ENCODE peak calls at places on chromosomes 5 and 9, in five cellular contexts. I is SK-N-SH, G is HepG2, U is H1, O is GM12878. X is an unnamed sample.

GRCh38 chr5:151480859-151481258 is 33.5 kb downstream of the SLC36A1 start:
- DNase-seq in I (peak), G (no peak), U (no peak), O (no peak), X (peak)

GRCh38 chr9:132543960-132544359 is 38.4 kb upstream of the BARHL1 start:
- DNase-seq in I (no peak), G (no peak), U (no peak), O (no peak), X (no peak)

GRCh38 chr5:72070519-72070918 is 36.8 kb upstream of the MAP1B start:
- DNase-seq in I (no peak), G (no peak), U (no peak), O (no peak), X (no peak)

GRCh38 chr9:136358016-136358415 is 5.5 kb downstream of the DNLZ start:
- DNase-seq in I (no peak), G (no peak), U (no peak), O (no peak), X (no peak)

GRCh38 chr9:120925535-120926396 is 830 bp downstream of the TRAF1 start:
- DNase-seq in I (no peak), G (no peak), U (no peak), O (peak), X (peak)

GRCh38 chr9:4117835-4118610 is 181.8 kb downstream of the GLIS3 start:
- DNase-seq in I (peak), G (peak), U (peak), O (no peak), X (no peak)

GRCh38 chr9:133656211-133657119 is 20.3 kb downstream of the DBH start:
- DNase-seq in I (no peak), G (no peak), U (no peak), O (no peak), X (no peak)

GRCh38 chr5:177546262-177546741 is 8.1 kb downstream of the FAM193B start:
- DNase-seq in I (no peak), G (peak), U (no peak), O (no peak), X (no peak)

GRCh38 chr9:88936132-88936531 is 55.1 kb upstream of the S1PR3 start:
- DNase-seq in I (no peak), G (no peak), U (no peak), O (no peak), X (no peak)

GRCh38 chr9:111038336-111039202 is at the start of gene LPAR1:
- DNase-seq in I (peak), G (no peak), U (peak), O (no peak), X (no peak)

GRCh38 chr9:135085830-135086546 is 1.5 kb upstream of the OLFM1 start:
- DNase-seq in I (peak), G (peak), U (peak), O (no peak), X (no peak)

GRCh38 chr9:97615439-97616072 is 17.6 kb downstream of the TSTD2 start:
- DNase-seq in I (peak), G (peak), U (peak), O (no peak), X (no peak)

GRCh38 chr9:133793471-133793870 is 55.3 kb upstream of the SARDH start:
- DNase-seq in I (no peak), G (no peak), U (no peak), O (no peak), X (no peak)

GRCh38 chr5:111134080-111134479 is 41.9 kb downstream of the WDR36 start:
- DNase-seq in I (no peak), G (no peak), U (no peak), O (no peak), X (no peak)

GRCh38 chr9:96888591-96888990 is 34.3 kb upstream of the ZNF782 start:
- DNase-seq in I (no peak), G (no peak), U (no peak), O (no peak), X (no peak)

GRCh38 chr9:7533376-7534090 is 266.0 kb downstream of the DMAC1 start:
- DNase-seq in I (no peak), G (no peak), U (no peak), O (no peak), X (no peak)

GRCh38 chr5:81125959-81126358 is 107.2 kb upstream of the CKMT2 start:
- DNase-seq in I (no peak), G (peak), U (no peak), O (no peak), X (no peak)

GRCh38 chr9:24333629-24334028 is 212.1 kb downstream of the IZUMO3 start:
- DNase-seq in I (no peak), G (no peak), U (no peak), O (no peak), X (no peak)

GRCh38 chr9:114588150-114588663 is 638 bp downstream of the ATP6V1G1 start:
- DNase-seq in I (no peak), G (no peak), U (no peak), O (no peak), X (peak)

GRCh38 chr5:120160120-120160895 is 303.8 kb upstream of the PRR16 start:
- DNase-seq in I (no peak), G (no peak), U (no peak), O (no peak), X (no peak)

GRCh38 chr5:81208904-81209303 is 24.2 kb upstream of the CKMT2 start:
- DNase-seq in I (no peak), G (no peak), U (no peak), O (no peak), X (no peak)

GRCh38 chr5:8394965-8395364 is 526.0 kb downstream of the MTRR start:
- DNase-seq in I (no peak), G (no peak), U (no peak), O (no peak), X (no peak)

GRCh38 chr5:132102944-132103343 is 29.4 kb downstream of the CSF2 start:
- DNase-seq in I (no peak), G (no peak), U (no peak), O (no peak), X (no peak)

GRCh38 chr5:127011151-127011550 is 19.2 kb downstream of the MARCHF3 start:
- DNase-seq in I (no peak), G (no peak), U (no peak), O (no peak), X (no peak)

GRCh38 chr9:2727966-2728613 is 10.8 kb downstream of the KCNV2 start:
- DNase-seq in I (peak), G (peak), U (no peak), O (peak), X (peak)

GRCh38 chr5:153079396-153079795 is 411.1 kb upstream of the GRIA1 start:
- DNase-seq in I (no peak), G (no peak), U (no peak), O (no peak), X (no peak)

GRCh38 chr5:64074533-64074932 is 91.1 kb upstream of the RNF180 start:
- DNase-seq in I (peak), G (peak), U (peak), O (no peak), X (peak)

GRCh38 chr9:136687721-136688223 is 515 bp upstream of the AGPAT2 start:
- DNase-seq in I (no peak), G (no peak), U (peak), O (no peak), X (no peak)

GRCh38 chr5:89337-90286 is 2.4 kb upstream of the PLEKHG4B start:
- DNase-seq in I (no peak), G (no peak), U (no peak), O (no peak), X (no peak)

GRCh38 chr9:36738318-36738975 is 165.8 kb downstream of the MELK start:
- DNase-seq in I (no peak), G (no peak), U (no peak), O (no peak), X (no peak)

GRCh38 chr5:75006821-75007536 is 45.4 kb downstream of the GCNT4 start:
- DNase-seq in I (no peak), G (no peak), U (no peak), O (no peak), X (no peak)

GRCh38 chr5:113331201-113331551 is 103.6 kb downstream of the TSSK1B start:
- DNase-seq in I (no peak), G (no peak), U (no peak), O (no peak), X (no peak)

GRCh38 chr5:142913728-142914338 is 143.7 kb downstream of the ARHGAP26 start:
- DNase-seq in I (no peak), G (no peak), U (no peak), O (no peak), X (no peak)

GRCh38 chr5:17305964-17306725 is 88.7 kb downstream of the BASP1 start:
- DNase-seq in I (no peak), G (peak), U (peak), O (no peak), X (no peak)

GRCh38 chr9:107513464-107514092 is 24.0 kb upstream of the KLF4 start:
- DNase-seq in I (no peak), G (no peak), U (no peak), O (no peak), X (peak)

GRCh38 chr5:176157656-176158055 is 80.6 kb upstream of the SIMC1 start:
- DNase-seq in I (no peak), G (no peak), U (no peak), O (no peak), X (no peak)

GRCh38 chr9:132537352-132537751 is 45.1 kb upstream of the BARHL1 start:
- DNase-seq in I (no peak), G (no peak), U (no peak), O (no peak), X (no peak)

GRCh38 chr5:88555658-88556057 is 287.0 kb upstream of the TMEM161B start:
- DNase-seq in I (no peak), G (no peak), U (peak), O (no peak), X (no peak)

GRCh38 chr9:70466976-70467551 is 52.6 kb upstream of the KLF9 start:
- DNase-seq in I (no peak), G (no peak), U (no peak), O (no peak), X (no peak)

DNA sequence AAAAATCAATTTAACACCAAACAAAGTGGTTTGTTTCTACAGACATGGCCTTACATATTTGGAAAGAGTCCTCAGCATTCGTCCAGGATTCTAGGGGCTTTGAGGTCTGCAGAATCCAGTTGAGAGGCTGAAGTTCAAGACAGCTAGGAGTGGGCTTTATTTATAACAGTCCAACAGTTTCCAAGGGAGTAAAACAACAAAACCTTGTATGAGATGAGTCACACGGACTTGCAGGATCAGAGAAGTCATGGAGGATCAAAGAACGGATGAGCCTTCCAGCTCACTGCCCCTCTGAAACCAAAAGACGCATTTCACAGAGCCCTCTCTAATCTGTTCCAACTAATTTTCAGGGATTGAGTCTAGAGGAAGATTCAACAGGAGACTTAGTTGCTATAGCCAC is 11.1 kb upstream of the ESM1 start:
- DNase-seq in I (no peak), G (no peak), U (no peak), O (no peak), X (no peak)
- H3K27ac ChIP-seq in I (no peak), G (no peak), U (no peak), O (no peak), X (no peak)

GRCh38 chr9:123542435-123543225 is 186.6 kb downstream of the CRB2 start:
- DNase-seq in I (no peak), G (peak), U (no peak), O (no peak), X (no peak)

GRCh38 chr9:123541441-123541840 is 185.4 kb downstream of the CRB2 start:
- DNase-seq in I (no peak), G (no peak), U (no peak), O (no peak), X (no peak)

GRCh38 chr9:123548749-123549545 is 192.9 kb downstream of the CRB2 start:
- DNase-seq in I (no peak), G (no peak), U (no peak), O (no peak), X (peak)

GRCh38 chr9:123543492-123543891 is 187.5 kb downstream of the CRB2 start:
- DNase-seq in I (no peak), G (no peak), U (no peak), O (no peak), X (no peak)

DNA sequence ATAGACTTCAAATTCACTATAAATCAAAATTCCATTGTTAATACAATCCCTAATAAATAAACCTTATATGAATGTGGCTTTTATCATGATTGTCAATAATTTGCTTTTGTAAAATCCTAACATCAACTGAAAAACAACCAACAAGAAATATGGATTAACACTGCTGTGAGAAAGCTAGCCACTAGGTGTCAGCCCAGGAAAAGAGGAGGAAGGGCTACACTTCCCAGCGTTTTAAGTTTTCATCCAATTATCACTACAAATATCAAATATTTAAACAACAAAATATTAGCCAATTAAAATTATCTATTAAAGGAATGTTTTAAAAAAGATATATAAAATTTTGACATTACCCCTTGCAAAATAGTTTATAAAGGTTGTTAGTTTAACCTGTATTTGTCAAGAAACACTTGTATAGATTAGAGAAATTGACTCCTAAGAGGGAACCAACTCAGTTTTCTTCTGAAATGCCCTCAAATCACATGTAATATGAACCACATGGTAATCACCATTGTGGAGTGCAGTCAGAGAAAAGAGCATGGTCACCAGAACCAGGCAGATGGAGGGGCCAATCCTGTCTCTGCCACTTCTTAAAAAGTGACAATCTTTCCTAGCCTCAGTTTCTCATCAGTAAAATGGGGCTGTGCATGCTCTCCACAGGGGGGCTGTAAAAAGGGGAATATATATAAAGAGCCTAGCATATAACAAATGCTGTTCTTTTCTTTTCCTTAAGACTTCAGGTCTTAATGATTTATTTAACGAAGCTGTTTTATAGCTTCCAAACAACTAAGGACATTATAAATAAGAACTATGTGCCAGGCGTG is 188.2 kb downstream of the CRB2 start:
- DNase-seq in I (peak), G (peak), U (no peak), O (no peak), X (peak)
- TF ChIP-seq GABPA in I (no peak), G (no peak), U (no peak), O (no peak), X (no peak)

DNA sequence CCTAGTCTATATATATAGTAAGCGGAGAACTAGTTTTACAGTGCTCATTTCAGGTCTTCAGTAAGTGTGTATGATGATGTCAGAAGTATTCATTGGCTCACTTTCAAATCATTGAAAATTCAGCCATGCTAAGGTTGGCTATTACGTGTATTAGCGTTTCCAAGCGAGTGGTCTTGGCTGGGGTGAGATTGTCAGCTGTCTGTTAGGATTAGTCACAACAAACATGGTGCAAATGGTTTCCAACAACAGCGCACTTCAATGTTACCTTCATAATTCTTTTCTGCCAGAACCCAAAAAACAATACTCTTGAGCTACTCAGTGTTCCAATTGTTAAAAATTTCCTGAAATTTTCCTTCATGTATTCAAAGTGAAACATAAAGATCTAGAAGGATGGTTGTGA is 283.0 kb downstream of the AOPEP start:
- DNase-seq in I (no peak), G (no peak), U (no peak), O (no peak), X (no peak)
- H3K27ac ChIP-seq in I (peak), G (peak), U (no peak), O (no peak), X (no peak)

DNA sequence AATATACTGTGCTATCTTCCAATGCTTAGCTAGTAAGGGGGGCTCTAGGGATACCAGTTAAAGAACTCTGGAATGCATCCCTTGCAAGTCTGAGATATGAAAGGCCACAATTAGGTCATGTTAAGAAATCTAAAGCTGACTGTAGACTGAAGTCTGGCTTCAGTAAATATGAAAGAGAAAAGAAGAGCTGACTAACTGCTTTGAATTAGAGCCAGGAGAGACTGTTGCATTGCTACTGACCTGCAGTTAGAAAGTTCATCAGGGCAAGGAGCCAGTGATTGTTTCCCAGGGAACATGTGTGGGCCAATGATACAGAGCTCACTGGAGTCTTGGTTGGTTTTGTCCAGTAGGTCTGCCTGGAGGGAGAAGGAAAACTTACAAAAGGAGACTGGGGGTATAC is 472.1 kb upstream of the TNC start:
- DNase-seq in I (no peak), G (no peak), U (no peak), O (no peak), X (no peak)
- TF ChIP-seq GABPA in I (no peak), G (no peak), U (no peak), O (no peak), X (no peak)

GRCh38 chr9:131432050-131432449 is 38.2 kb downstream of the PRRC2B start:
- DNase-seq in I (no peak), G (no peak), U (no peak), O (no peak), X (no peak)
- H3K27ac ChIP-seq in I (no peak), G (no peak), U (peak), O (no peak), X (no peak)

GRCh38 chr9:20929276-20929675 is 102.2 kb downstream of the HACD4 start:
- DNase-seq in I (no peak), G (no peak), U (no peak), O (no peak), X (no peak)
- TF ChIP-seq GABPA in I (no peak), G (no peak), U (no peak), O (no peak), X (no peak)

DNA sequence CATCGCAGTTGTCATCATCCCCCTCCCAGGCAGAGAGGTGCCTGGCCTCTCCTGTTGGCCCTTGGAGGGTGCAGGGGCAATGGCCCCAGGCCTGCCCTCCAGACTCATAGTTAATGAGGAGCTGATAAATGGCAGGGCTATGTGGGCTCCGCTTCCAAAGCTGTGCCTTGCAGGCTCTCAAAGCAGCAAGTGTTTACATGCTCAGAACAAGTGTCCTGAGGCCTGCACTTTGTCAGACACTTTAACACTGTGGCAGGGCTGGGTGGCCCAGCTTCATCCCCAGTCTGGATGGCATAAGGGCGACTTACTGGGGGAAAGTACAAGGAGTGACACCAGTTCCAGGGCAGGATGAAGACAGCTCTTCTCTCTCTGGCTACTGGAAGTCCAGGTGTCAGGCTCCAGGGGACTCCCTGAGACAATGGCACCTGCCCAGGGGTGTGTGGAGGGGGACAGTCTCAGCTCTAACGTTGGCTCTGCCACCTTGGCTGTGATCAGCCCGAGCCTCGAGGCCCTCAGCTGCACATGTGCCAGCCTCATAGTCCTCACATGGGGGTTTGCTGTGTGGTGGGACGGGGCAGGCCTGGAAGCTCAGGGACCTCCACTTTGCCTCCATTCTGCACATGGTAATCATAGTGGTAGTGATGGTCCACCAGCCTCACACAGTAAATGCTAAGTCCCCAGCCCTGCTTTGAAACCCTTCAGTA is 153.4 kb downstream of the BARX1 start:
- DNase-seq in I (no peak), G (no peak), U (no peak), O (no peak), X (no peak)
- H3K27ac ChIP-seq in I (no peak), G (no peak), U (no peak), O (no peak), X (no peak)

GRCh38 chr5:145345883-145346282 is 489.3 kb downstream of the PRELID2 start:
- DNase-seq in I (no peak), G (no peak), U (no peak), O (no peak), X (no peak)

GRCh38 chr5:145341842-145342241 is 493.3 kb downstream of the PRELID2 start:
- DNase-seq in I (no peak), G (no peak), U (no peak), O (no peak), X (no peak)

GRCh38 chr5:145350501-145350900 is 484.6 kb downstream of the PRELID2 start:
- DNase-seq in I (no peak), G (no peak), U (no peak), O (no peak), X (no peak)

GRCh38 chr5:145347026-145347616 is 488.0 kb downstream of the PRELID2 start:
- DNase-seq in I (peak), G (peak), U (no peak), O (no peak), X (no peak)
- TF ChIP-seq GABPA in I (no peak), G (no peak), U (no peak), O (no peak), X (no peak)

DNA sequence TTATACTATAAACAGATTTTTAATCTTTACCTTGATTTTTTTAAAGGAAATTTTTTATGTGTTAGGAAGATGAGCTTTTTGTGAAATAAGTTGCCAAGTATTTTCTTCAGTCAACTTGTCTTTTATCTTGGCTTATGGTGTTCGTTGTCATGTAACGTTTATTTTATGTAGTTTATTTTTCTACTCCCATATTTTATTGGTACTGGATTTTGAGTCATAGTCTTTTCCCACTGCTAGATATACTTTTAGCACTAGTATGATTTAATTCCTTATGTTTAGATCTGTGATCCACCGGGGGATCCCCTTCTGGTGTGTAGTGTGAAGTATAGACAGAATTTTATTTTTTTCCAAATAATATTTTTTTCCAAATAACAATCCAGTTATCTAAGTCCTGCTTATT is 54.2 kb downstream of the DENND4C start:
- DNase-seq in I (no peak), G (no peak), U (no peak), O (no peak), X (no peak)
- H3K27ac ChIP-seq in I (no peak), G (no peak), U (no peak), O (no peak), X (no peak)